ENCODE peak calls at places on chromosomes 5 and 9, in four cellular contexts. B is uterus, Y is cardiac fibroblast, T is ovary. V is an unnamed sample.

GRCh38 chr5:138336952-138337684 is 948 bp upstream of the FAM53C start:
- DNase-seq in B (peak), Y (peak), T (peak), V (no peak)

GRCh38 chr5:124446125-124446524 is 300.3 kb downstream of the ZNF608 start:
- DNase-seq in B (no peak), Y (no peak), T (no peak), V (no peak)

GRCh38 chr9:70924905-70925547 is 196.4 kb downstream of the TRPM3 start:
- DNase-seq in B (no peak), Y (peak), T (no peak), V (peak)

GRCh38 chr5:179805529-179806249 is 977 bp downstream of the MGAT4B start:
- DNase-seq in B (no peak), Y (peak), T (peak), V (peak)

GRCh38 chr5:170986598-170986997 is 124.8 kb downstream of the RANBP17 start:
- DNase-seq in B (no peak), Y (peak), T (no peak), V (no peak)

GRCh38 chr9:134532084-134532483 is 109.5 kb upstream of the COL5A1 start:
- DNase-seq in B (peak), Y (no peak), T (no peak), V (no peak)

GRCh38 chr5:74035521-74035937 is 409.5 kb downstream of the ARHGEF28 start:
- DNase-seq in B (peak), Y (peak), T (peak), V (peak)

GRCh38 chr5:95861221-95861857 is 38.8 kb upstream of the GLRX start:
- DNase-seq in B (peak), Y (peak), T (peak), V (no peak)

GRCh38 chr5:60492958-60493357 is 207.0 kb downstream of the DEPDC1B start:
- DNase-seq in B (no peak), Y (no peak), T (no peak), V (no peak)

GRCh38 chr9:124040935-124041816 is 29.6 kb downstream of the LHX2 start:
- DNase-seq in B (peak), Y (peak), T (peak), V (peak)

GRCh38 chr9:113692264-113692663 is 183.8 kb upstream of the ZNF618 start:
- DNase-seq in B (no peak), Y (no peak), T (no peak), V (no peak)

GRCh38 chr5:93995126-93995621 is 253.8 kb upstream of the POU5F2 start:
- DNase-seq in B (no peak), Y (no peak), T (no peak), V (no peak)

GRCh38 chr9:107227696-107228258 is 55.3 kb upstream of the RAD23B start:
- DNase-seq in B (no peak), Y (peak), T (no peak), V (no peak)

GRCh38 chr5:170861855-170862766 is at the start of gene RANBP17:
- DNase-seq in B (peak), Y (peak), T (peak), V (peak)

GRCh38 chr9:84996049-84996448 is 326.5 kb downstream of the NTRK2 start:
- DNase-seq in B (no peak), Y (no peak), T (no peak), V (no peak)

GRCh38 chr5:1005362-1005851 is 3.2 kb upstream of the NKD2 start:
- DNase-seq in B (no peak), Y (no peak), T (peak), V (no peak)

GRCh38 chr9:97628668-97629067 is 4.5 kb downstream of the TSTD2 start:
- DNase-seq in B (no peak), Y (no peak), T (no peak), V (no peak)

GRCh38 chr9:83511051-83511450 is 27.1 kb downstream of the FRMD3 start:
- DNase-seq in B (no peak), Y (peak), T (no peak), V (peak)

GRCh38 chr5:120808606-120809005 is 344.5 kb downstream of the PRR16 start:
- DNase-seq in B (no peak), Y (no peak), T (no peak), V (no peak)

GRCh38 chr9:124006448-124007156 is 5.0 kb upstream of the LHX2 start:
- DNase-seq in B (no peak), Y (no peak), T (no peak), V (peak)

GRCh38 chr9:84697494-84698114 is 28.1 kb downstream of the NTRK2 start:
- DNase-seq in B (peak), Y (peak), T (peak), V (peak)

GRCh38 chr9:89845862-89846261 is 241.1 kb downstream of the GADD45G start:
- DNase-seq in B (no peak), Y (no peak), T (no peak), V (no peak)

DNA sequence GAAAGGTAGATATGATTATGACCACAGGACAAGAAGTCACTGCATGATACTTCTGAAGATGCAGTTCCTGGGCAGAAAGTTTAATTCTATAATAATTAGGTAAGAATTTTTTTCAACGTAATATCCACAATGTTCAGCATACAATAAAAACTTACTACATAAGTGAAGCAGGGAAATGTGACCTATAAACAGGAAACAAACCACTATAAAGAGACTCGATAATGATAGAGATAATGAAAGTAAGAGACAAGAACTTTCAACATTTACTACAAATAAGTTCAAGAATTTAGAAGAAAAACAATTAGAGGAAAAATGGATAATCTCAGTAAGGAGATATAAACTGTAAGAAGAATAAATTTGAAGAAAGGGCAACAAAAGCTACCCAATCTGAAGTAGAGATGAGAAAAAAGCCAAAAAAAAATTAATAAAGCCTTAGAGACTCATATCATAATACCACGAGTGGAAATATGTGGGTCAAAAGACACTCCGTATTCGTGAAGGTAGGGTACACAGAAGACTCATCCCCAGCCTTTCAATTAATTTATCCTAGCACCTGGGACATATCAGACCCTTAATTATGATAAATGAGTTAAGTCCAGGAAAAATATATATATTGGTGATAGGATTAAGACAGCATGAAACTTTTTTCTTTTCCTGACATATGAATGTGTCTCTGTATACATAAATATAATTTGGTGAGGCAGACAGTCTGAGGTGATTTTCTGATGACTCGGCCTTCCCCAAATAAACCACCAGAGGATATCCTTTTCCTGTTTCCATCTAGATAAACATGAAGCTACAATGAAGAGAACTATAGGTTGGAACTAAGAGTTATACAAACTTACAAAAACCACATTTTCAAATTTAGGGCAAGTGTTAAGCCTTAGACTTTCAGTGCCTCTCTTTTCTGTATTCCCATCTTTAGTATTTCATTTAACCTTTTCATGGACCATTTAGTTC is 120.4 kb downstream of the RAPGEF6 start:
- DNase-seq in B (no peak), Y (peak), T (no peak), V (peak)
- TF ChIP-seq CTCF in B (no peak), Y (peak), T (no peak), V (no peak)

GRCh38 chr9:93380410-93381060 is 71.0 kb upstream of the FAM120A start:
- DNase-seq in B (no peak), Y (peak), T (no peak), V (no peak)

GRCh38 chr9:93378276-93378675 is 73.2 kb upstream of the FAM120A start:
- DNase-seq in B (no peak), Y (peak), T (no peak), V (no peak)

DNA sequence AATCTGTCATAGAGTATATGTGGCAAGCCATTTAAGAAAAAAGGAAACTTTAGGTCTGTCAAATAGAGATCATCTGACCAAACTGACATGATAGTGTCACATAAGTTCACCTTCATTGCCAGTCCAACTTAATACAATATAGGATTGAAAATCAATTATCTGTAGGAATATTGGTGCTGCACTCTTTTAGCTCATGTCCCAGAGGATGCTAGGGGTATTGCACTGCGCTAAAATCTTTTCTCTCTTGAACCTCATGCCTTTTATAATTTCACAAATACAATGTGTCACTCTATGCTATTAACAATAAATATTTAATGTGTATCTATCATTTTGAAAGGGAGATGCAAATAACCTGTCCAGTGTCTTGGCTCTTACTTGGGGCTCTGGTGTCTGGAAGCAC is 72.4 kb upstream of the FAM120A start:
- DNase-seq in B (no peak), Y (no peak), T (no peak), V (no peak)
- TF ChIP-seq CTCF in B (no peak), Y (peak), T (no peak), V (no peak)

DNA sequence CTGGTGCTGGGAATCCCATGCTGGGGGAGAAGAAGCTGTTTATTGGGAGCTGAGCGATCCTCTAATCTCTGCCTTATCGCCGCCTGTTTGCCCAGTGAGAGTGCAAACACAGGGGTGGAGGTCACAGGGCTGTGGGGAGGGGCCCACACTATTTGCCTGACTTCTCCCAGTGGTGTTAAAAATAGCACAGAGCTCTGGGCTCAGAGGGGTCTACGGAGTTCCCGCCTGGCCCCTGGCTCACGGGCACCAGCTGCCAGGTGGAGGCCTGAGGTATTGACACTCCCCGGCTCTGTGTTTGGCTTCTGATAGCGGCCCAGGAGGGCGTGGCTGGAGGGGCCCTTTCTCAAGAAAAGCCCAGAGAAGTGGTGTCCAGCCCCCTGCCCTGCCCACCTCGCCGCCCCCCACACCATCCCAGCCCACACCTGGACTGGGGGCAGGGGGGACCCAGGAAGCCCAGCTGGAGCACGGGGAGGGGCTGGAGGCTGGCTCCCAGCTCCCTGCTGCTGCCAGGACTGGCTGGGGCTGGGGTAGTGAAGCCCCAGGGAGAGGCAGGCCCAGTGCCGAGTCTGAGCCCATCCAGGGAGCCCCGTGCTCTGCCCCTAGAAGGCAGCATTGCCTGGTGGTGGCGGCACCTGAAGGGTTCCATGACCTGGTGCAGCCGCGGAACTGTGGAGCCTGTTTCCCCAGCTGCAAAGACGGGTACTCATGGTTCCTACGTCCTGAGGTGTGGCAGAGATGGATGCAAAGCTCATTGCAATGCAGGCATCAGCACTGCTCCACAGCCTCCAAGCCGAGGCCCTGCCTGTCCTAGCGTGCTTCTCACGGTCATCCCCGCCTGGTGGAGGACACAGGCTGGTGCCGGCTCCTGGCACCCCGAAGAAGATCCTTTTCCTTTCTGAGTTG is 35.7 kb upstream of the EGFL7 start:
- DNase-seq in B (no peak), Y (no peak), T (no peak), V (no peak)
- TF ChIP-seq CTCF in B (no peak), Y (no peak), T (no peak), V (no peak)

GRCh38 chr5:181052928-181053759 is 13.1 kb downstream of the BTNL9 start:
- DNase-seq in B (no peak), Y (no peak), T (peak), V (peak)

GRCh38 chr5:181054871-181055494 is 14.9 kb downstream of the BTNL9 start:
- DNase-seq in B (no peak), Y (no peak), T (no peak), V (no peak)

GRCh38 chr5:181053760-181054122 is 13.7 kb downstream of the BTNL9 start:
- DNase-seq in B (no peak), Y (no peak), T (no peak), V (no peak)

GRCh38 chr5:181052526-181052927 is 12.5 kb downstream of the BTNL9 start:
- DNase-seq in B (no peak), Y (peak), T (peak), V (peak)

GRCh38 chr5:181054138-181054537 is 14.1 kb downstream of the BTNL9 start:
- DNase-seq in B (no peak), Y (no peak), T (no peak), V (no peak)
- TF ChIP-seq CTCF in B (no peak), Y (no peak), T (no peak), V (no peak)

DNA sequence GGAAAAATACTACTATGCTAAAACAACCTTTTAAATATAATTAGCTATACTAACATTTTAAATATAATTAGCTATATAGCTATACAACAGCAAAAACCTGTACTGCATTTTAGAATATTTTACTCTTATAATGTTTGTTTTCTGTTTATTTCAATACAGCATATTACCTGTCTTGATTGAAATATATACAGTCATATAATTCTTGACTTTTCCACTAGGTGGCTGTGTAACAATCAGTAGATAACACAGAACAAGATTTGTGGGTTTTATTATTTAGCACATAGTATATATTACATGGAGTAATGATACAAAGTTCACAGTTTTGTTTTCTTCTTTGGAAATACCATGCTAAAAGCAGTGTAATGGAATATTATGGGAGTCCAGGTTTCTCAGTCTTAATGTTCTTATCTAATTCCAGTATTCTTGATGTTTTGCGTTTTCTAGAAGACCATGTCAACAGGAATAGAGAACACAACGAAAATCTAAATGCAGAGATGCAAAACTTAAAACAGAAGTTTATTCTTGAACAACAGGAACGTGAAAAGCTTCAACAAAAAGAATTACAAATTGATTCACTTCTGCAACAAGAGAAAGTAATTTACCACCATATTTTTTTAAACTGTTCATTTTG is 13.3 kb downstream of the HMMR start:
- DNase-seq in B (no peak), Y (peak), T (no peak), V (peak)
- TF ChIP-seq CTCF in B (peak), Y (peak), T (no peak), V (peak)

GRCh38 chr5:41707853-41708603 is 162.2 kb downstream of the OXCT1 start:
- DNase-seq in B (no peak), Y (peak), T (no peak), V (peak)
- TF ChIP-seq CTCF in B (no peak), Y (peak), T (no peak), V (peak)

GRCh38 chr9:4740623-4741364 is at the start of gene AK3:
- DNase-seq in B (peak), Y (peak), T (peak), V (peak)
- TF ChIP-seq CTCF in B (peak), Y (no peak), T (peak), V (peak)

GRCh38 chr5:174755103-174755502 is 30.7 kb downstream of the MSX2 start:
- DNase-seq in B (no peak), Y (peak), T (no peak), V (no peak)
- TF ChIP-seq CTCF in B (no peak), Y (no peak), T (no peak), V (no peak)

DNA sequence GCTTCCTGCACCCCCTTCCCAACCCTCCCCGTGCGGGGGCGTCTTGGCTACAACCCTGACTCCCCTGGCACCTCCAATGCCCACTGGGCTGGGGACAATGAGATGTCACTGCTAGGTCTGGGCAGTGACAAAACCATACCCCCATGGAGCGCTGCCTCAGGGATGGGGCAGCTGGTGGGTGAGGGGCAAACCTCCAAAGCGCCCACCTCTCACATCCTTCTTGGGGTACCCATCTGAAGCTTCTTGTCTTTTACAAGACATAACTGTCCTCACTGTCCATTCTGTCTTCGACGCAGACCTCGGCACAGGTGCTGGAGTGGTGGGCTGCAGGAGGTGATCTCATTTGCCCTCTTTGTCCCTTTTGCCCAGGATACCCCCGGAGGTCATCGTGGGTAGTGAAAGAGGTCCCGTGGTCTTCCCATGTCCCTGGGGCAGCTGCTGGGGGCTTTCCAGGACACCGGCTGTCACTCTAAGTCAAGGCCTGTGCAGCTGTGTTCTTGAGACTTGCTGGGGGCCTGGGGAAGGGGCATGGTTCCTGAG is 27.8 kb upstream of the CSF1R start:
- DNase-seq in B (peak), Y (no peak), T (peak), V (no peak)
- TF ChIP-seq CTCF in B (no peak), Y (no peak), T (no peak), V (no peak)

GRCh38 chr5:9922719-9923118 is 292.6 kb upstream of the TAS2R1 start:
- DNase-seq in B (no peak), Y (no peak), T (no peak), V (no peak)
- TF ChIP-seq CTCF in B (no peak), Y (peak), T (no peak), V (peak)